ENCODE peak calls at places on chromosomes 12 and 14, in six cellular contexts. M is ELF-1, F is ACHN, C is HFFc6, Z is amygdala, W is EL. G is an unnamed sample.
A peak's percentile ranks its signal among the peaks of the same experiment; 100 is the strongest.

GRCh38 chr12:67482751-67483661 is 165.5 kb upstream of the DYRK2 start:
- DNase-seq in M (no peak), C (peak; percentile 48), W (peak; percentile 55), Z (peak; percentile 48), F (no peak), G (peak; percentile 39)

GRCh38 chr14:91947196-91948184 is at the start of gene FBLN5:
- DNase-seq in W (peak; percentile 83), C (peak; percentile 79), F (peak; percentile 35), M (peak; percentile 34), Z (no peak), G (peak; percentile 82)

GRCh38 chr12:42510823-42511222 is 78.7 kb downstream of the PRICKLE1 start:
- DNase-seq in F (no peak), M (peak; percentile 83), C (no peak), Z (no peak), W (no peak), G (no peak)

GRCh38 chr12:53227341-53227740 is 4.7 kb downstream of the RARG start:
- DNase-seq in M (no peak), W (no peak), Z (no peak), C (no peak), F (no peak), G (no peak)

GRCh38 chr12:82774666-82775065 is 88.0 kb downstream of the TMTC2 start:
- DNase-seq in F (no peak), W (no peak), Z (no peak), C (no peak), M (no peak), G (no peak)

GRCh38 chr12:124625867-124626675 is 58.7 kb upstream of the NCOR2 start:
- DNase-seq in W (peak; percentile 70), C (peak; percentile 38), F (peak; percentile 68), M (peak; percentile 69), Z (no peak), G (no peak)

GRCh38 chr12:64006211-64006610 is 161.7 kb downstream of the SRGAP1 start:
- DNase-seq in C (peak; percentile 49), Z (no peak), F (no peak), W (peak; percentile 85), M (peak; percentile 8), G (no peak)

GRCh38 chr14:66634876-66635275 is 126.9 kb downstream of the GPHN start:
- DNase-seq in W (peak; percentile 57), Z (no peak), F (peak; percentile 12), C (peak; percentile 17), M (no peak), G (no peak)

GRCh38 chr12:10501031-10501430 is 4.7 kb upstream of the EIF2S3B start:
- DNase-seq in F (peak; percentile 58), Z (no peak), M (no peak), W (peak; percentile 8), C (no peak), G (no peak)

GRCh38 chr14:63705561-63706070 is 22.2 kb downstream of the SGPP1 start:
- DNase-seq in Z (no peak), F (no peak), M (no peak), W (no peak), C (no peak), G (no peak)

GRCh38 chr12:44174053-44174452 is 338.2 kb downstream of the TMEM117 start:
- DNase-seq in M (no peak), W (no peak), C (no peak), Z (no peak), F (no peak), G (no peak)

GRCh38 chr12:105317942-105318614 is 12.4 kb upstream of the C12orf75 start:
- DNase-seq in M (no peak), F (peak; percentile 98), W (peak; percentile 65), Z (no peak), C (peak; percentile 84), G (peak; percentile 71)

GRCh38 chr12:101707131-101707782 is 9.8 kb downstream of the CHPT1 start:
- DNase-seq in M (no peak), W (no peak), F (no peak), Z (no peak), C (no peak), G (no peak)

GRCh38 chr12:55738113-55739024 is 4.6 kb upstream of the GDF11 start:
- DNase-seq in W (peak; percentile 89), F (peak; percentile 94), Z (peak; percentile 69), C (peak; percentile 74), M (peak; percentile 92), G (no peak)

GRCh38 chr12:108633534-108634224 is at the start of gene SELPLG:
- DNase-seq in Z (no peak), C (no peak), F (no peak), W (no peak), M (no peak), G (no peak)

GRCh38 chr12:58452546-58452945 is 467.8 kb downstream of the LRIG3 start:
- DNase-seq in Z (no peak), C (peak; percentile 49), W (peak; percentile 60), F (no peak), M (no peak), G (no peak)

GRCh38 chr12:123578243-123578642 is 6.1 kb upstream of the TMED2 start:
- DNase-seq in W (no peak), Z (no peak), C (no peak), M (no peak), F (no peak), G (no peak)

GRCh38 chr12:53798575-53798974 is 46.8 kb upstream of the CISTR start:
- DNase-seq in C (no peak), F (no peak), W (no peak), Z (no peak), M (no peak), G (no peak)

GRCh38 chr14:104984056-104984894 is 1.3 kb upstream of the CLBA1 start:
- DNase-seq in Z (no peak), C (no peak), F (no peak), M (no peak), W (no peak), G (no peak)

GRCh38 chr14:93527076-93527692 is 96.4 kb downstream of the UNC79 start:
- DNase-seq in F (no peak), C (no peak), Z (no peak), W (no peak), M (no peak), G (no peak)

GRCh38 chr14:42224053-42224888 is 617.6 kb downstream of the LRFN5 start:
- DNase-seq in M (peak; percentile 40), C (peak; percentile 18), W (peak; percentile 41), F (peak; percentile 68), Z (no peak), G (no peak)

GRCh38 chr12:52534482-52534881 is 14.3 kb upstream of the KRT5 start:
- DNase-seq in W (no peak), M (no peak), Z (no peak), F (peak; percentile 49), C (no peak), G (no peak)

G was measured in BJ.